ENCODE peak calls at places on chromosomes 11 and 22, in eight cellular contexts. U is NCI-H2029; F is activated T-helper 1 cell treated with anti-CD3 and anti-CD28 coated beads, Interleukin-2, amount 50 U/mL, for 16 hours; H is IMR-90; G is EH; L is activated CD4-positive, alpha-beta T cell treated with anti-CD3 and anti-CD28 coated beads, Interleukin-2, amount 50 U/mL, for 4 hours; M is progenitor cell of endocrine pancreas; P is T-helper 9 cell. B is an unnamed sample.

GRCh38 chr11:74069146-74070046 is 60.5 kb upstream of the UCP3 start:
- DNase-seq in L (no peak), G (peak), F (no peak), M (no peak), U (peak), P (no peak), H (peak), B (no peak)

GRCh38 chr11:88569342-88569741 is 231.8 kb upstream of the CTSC start:
- DNase-seq in F (no peak), G (no peak), P (no peak), H (peak), M (no peak), L (no peak), U (no peak), B (no peak)

GRCh38 chr11:9397746-9398680 is 13.6 kb downstream of the IPO7 start:
- DNase-seq in L (no peak), H (no peak), U (no peak), G (peak), M (no peak), P (no peak), F (no peak), B (no peak)

GRCh38 chr11:10058356-10058755 is 235.7 kb downstream of the SBF2 start:
- DNase-seq in P (no peak), U (no peak), G (peak), F (no peak), H (peak), M (no peak), L (no peak), B (no peak)

GRCh38 chr11:125170001-125170405 is 5.5 kb downstream of the PKNOX2 start:
- DNase-seq in M (no peak), U (no peak), L (no peak), F (no peak), H (peak), G (no peak), P (no peak), B (no peak)

GRCh38 chr11:70574725-70575347 is 176.5 kb downstream of the CTTN start:
- DNase-seq in F (no peak), M (no peak), H (no peak), L (no peak), G (no peak), P (no peak), U (no peak), B (no peak)

GRCh38 chr22:46084943-46085830 is 65.1 kb upstream of the PPARA start:
- DNase-seq in F (no peak), M (no peak), U (peak), G (peak), P (no peak), L (no peak), H (no peak), B (no peak)

GRCh38 chr22:42716649-42717127 is 4.0 kb downstream of the A4GALT start:
- DNase-seq in M (no peak), L (no peak), H (no peak), U (no peak), F (no peak), P (no peak), G (no peak), B (no peak)

GRCh38 chr11:125167954-125168821 is 3.6 kb downstream of the PKNOX2 start:
- DNase-seq in M (no peak), F (no peak), U (no peak), G (peak), H (peak), L (no peak), P (no peak), B (no peak)

GRCh38 chr11:39745401-39745800 is 1714.1 kb downstream of the LRRC4C start:
- DNase-seq in P (no peak), G (no peak), H (no peak), F (no peak), M (no peak), U (no peak), L (no peak), B (no peak)

GRCh38 chr11:78080084-78080817 is 589 bp upstream of the NDUFC2 start:
- DNase-seq in M (no peak), L (no peak), F (no peak), U (peak), H (no peak), P (no peak), G (no peak), B (no peak)

GRCh38 chr11:26478710-26479109 is 93.4 kb downstream of the MUC15 start:
- DNase-seq in U (no peak), H (no peak), P (no peak), L (no peak), G (no peak), M (no peak), F (no peak), B (no peak)

GRCh38 chr11:87263979-87264378 is 226.2 kb downstream of the TMEM135 start:
- DNase-seq in F (no peak), G (peak), H (peak), M (no peak), L (no peak), U (no peak), P (no peak), B (no peak)

GRCh38 chr22:24961217-24961844 is 8.8 kb downstream of the KIAA1671 start:
- DNase-seq in G (no peak), L (no peak), U (no peak), F (no peak), P (no peak), H (no peak), M (no peak), B (no peak)

GRCh38 chr11:94060401-94060800 is 39.2 kb downstream of the HEPHL1 start:
- DNase-seq in H (peak), G (no peak), P (no peak), F (no peak), M (no peak), U (no peak), L (no peak), B (no peak)

GRCh38 chr11:115222863-115223530 is 281.2 kb downstream of the CADM1 start:
- DNase-seq in P (no peak), F (no peak), G (no peak), L (no peak), U (no peak), M (no peak), H (no peak), B (no peak)

GRCh38 chr11:43486141-43486540 is 127.4 kb downstream of the TTC17 start:
- DNase-seq in G (peak), H (peak), U (no peak), P (no peak), L (no peak), F (no peak), M (no peak), B (no peak)

GRCh38 chr11:64850979-64851567 is 6.6 kb upstream of the CDC42BPG start:
- DNase-seq in F (no peak), L (no peak), P (peak), G (peak), U (no peak), H (no peak), M (no peak), B (no peak)

GRCh38 chr11:104573431-104573830 is 324.8 kb downstream of the CASP12 start:
- DNase-seq in P (no peak), H (peak), G (no peak), F (no peak), L (no peak), U (no peak), M (no peak), B (no peak)

B was measured in NCI-H1105.